ENCODE peak calls at places on chromosomes 3 and 15, in ten cellular contexts. W, C, H, V, X, E, S, A, D and U are unnamed samples.

GRCh38 chr3:112005091-112005672 is 6.5 kb downstream of the TAGLN3 start:
- DNase-seq in W (no peak), C (no peak), H (no peak), V (no peak), X (no peak), E (no peak), S (no peak), A (no peak), D (peak), U (peak)

GRCh38 chr15:51403072-51403878 is 61.8 kb downstream of the GLDN start:
- DNase-seq in W (peak), C (no peak), H (no peak), V (no peak), X (no peak), E (no peak), S (no peak), A (peak), D (peak), U (peak)

GRCh38 chr15:100115711-100116090 is 226.1 kb downstream of the ADAMTS17 start:
- DNase-seq in W (peak), C (no peak), H (no peak), V (peak), X (no peak), E (no peak), S (no peak), A (peak), D (peak), U (peak)

GRCh38 chr3:174951023-174951422 is 91.9 kb downstream of the NAALADL2 start:
- DNase-seq in W (peak), C (no peak), H (no peak), V (peak), X (no peak), E (no peak), S (no peak), A (peak), D (peak), U (peak)

GRCh38 chr15:55218068-55218467 is 21.3 kb upstream of the RSL24D1 start:
- DNase-seq in W (no peak), C (no peak), H (no peak), V (no peak), X (no peak), E (no peak), S (no peak), A (no peak), D (no peak), U (no peak)

GRCh38 chr3:30286007-30286669 is 320.3 kb upstream of the TGFBR2 start:
- DNase-seq in W (peak), C (peak), H (peak), V (peak), X (peak), E (peak), S (peak), A (peak), D (peak), U (peak)

GRCh38 chr15:64857421-64857820 is 15.7 kb downstream of the PLEKHO2 start:
- DNase-seq in W (peak), C (no peak), H (no peak), V (no peak), X (no peak), E (no peak), S (no peak), A (peak), D (peak), U (no peak)

GRCh38 chr3:178200316-178200715 is 335.9 kb upstream of the KCNMB2 start:
- DNase-seq in W (no peak), C (no peak), H (no peak), V (no peak), X (no peak), E (no peak), S (no peak), A (no peak), D (no peak), U (no peak)

GRCh38 chr15:69290346-69291164 is 8.2 kb upstream of the PAQR5 start:
- DNase-seq in W (peak), C (peak), H (peak), V (no peak), X (no peak), E (no peak), S (no peak), A (no peak), D (peak), U (no peak)

GRCh38 chr15:93151488-93151887 is 62.5 kb upstream of the RGMA start:
- DNase-seq in W (no peak), C (no peak), H (no peak), V (no peak), X (no peak), E (no peak), S (no peak), A (no peak), D (peak), U (peak)

GRCh38 chr15:100727291-100727851 is 125.0 kb downstream of the ASB7 start:
- DNase-seq in W (no peak), C (no peak), H (no peak), V (no peak), X (peak), E (no peak), S (no peak), A (no peak), D (peak), U (no peak)

GRCh38 chr3:42061711-42062408 is 29.3 kb upstream of the TRAK1 start:
- DNase-seq in W (peak), C (peak), H (peak), V (peak), X (peak), E (no peak), S (peak), A (peak), D (peak), U (peak)
- H3K4me3 ChIP-seq in W (no peak), C (no peak), H (no peak), V (no peak), X (peak), E (no peak), S (no peak), A (no peak), D (no peak), U (peak)

GRCh38 chr15:36498922-36499321 is 80.5 kb upstream of the CDIN1 start:
- DNase-seq in W (no peak), C (no peak), H (no peak), V (no peak), X (no peak), E (no peak), S (no peak), A (no peak), D (no peak), U (peak)
- H3K4me3 ChIP-seq in W (no peak), C (no peak), H (no peak), V (no peak), X (no peak), E (no peak), S (no peak), A (no peak), D (no peak), U (peak)

GRCh38 chr3:42996633-42997075 is 17.5 kb downstream of the GASK1A start:
- DNase-seq in W (no peak), C (no peak), H (no peak), V (no peak), X (peak), E (no peak), S (no peak), A (no peak), D (no peak), U (no peak)

GRCh38 chr3:42988097-42988496 is 9.0 kb downstream of the GASK1A start:
- DNase-seq in W (no peak), C (no peak), H (no peak), V (no peak), X (no peak), E (no peak), S (no peak), A (no peak), D (no peak), U (no peak)

GRCh38 chr3:42994595-42994994 is 15.5 kb downstream of the GASK1A start:
- DNase-seq in W (no peak), C (no peak), H (no peak), V (no peak), X (no peak), E (no peak), S (no peak), A (no peak), D (no peak), U (no peak)

GRCh38 chr3:42988566-42988965 is 9.5 kb downstream of the GASK1A start:
- DNase-seq in W (no peak), C (no peak), H (no peak), V (no peak), X (no peak), E (no peak), S (no peak), A (no peak), D (no peak), U (no peak)

GRCh38 chr3:42991369-42992315 is 12.5 kb downstream of the GASK1A start:
- DNase-seq in W (no peak), C (no peak), H (no peak), V (no peak), X (no peak), E (no peak), S (no peak), A (no peak), D (no peak), U (no peak)
- H3K4me3 ChIP-seq in W (no peak), C (no peak), H (no peak), V (no peak), X (no peak), E (no peak), S (no peak), A (no peak), D (no peak), U (no peak)

GRCh38 chr15:36469567-36469966 is 109.9 kb upstream of the CDIN1 start:
- DNase-seq in W (peak), C (no peak), H (no peak), V (no peak), X (no peak), E (no peak), S (no peak), A (peak), D (peak), U (no peak)
- H3K4me3 ChIP-seq in W (no peak), C (no peak), H (no peak), V (no peak), X (no peak), E (no peak), S (no peak), A (no peak), D (no peak), U (no peak)

GRCh38 chr3:25428003-25428861 is at the start of gene RARB:
- DNase-seq in W (peak), C (peak), H (peak), V (peak), X (peak), E (no peak), S (peak), A (peak), D (peak), U (no peak)

GRCh38 chr3:25429960-25430941 is 2.2 kb downstream of the RARB start:
- DNase-seq in W (peak), C (no peak), H (no peak), V (peak), X (no peak), E (no peak), S (no peak), A (no peak), D (peak), U (no peak)

GRCh38 chr3:25430942-25431570 is 3.0 kb downstream of the RARB start:
- DNase-seq in W (peak), C (no peak), H (no peak), V (no peak), X (no peak), E (no peak), S (no peak), A (no peak), D (no peak), U (no peak)

GRCh38 chr3:25428950-25429349 is 887 bp downstream of the RARB start:
- DNase-seq in W (no peak), C (no peak), H (no peak), V (no peak), X (no peak), E (no peak), S (no peak), A (no peak), D (no peak), U (no peak)

DNA sequence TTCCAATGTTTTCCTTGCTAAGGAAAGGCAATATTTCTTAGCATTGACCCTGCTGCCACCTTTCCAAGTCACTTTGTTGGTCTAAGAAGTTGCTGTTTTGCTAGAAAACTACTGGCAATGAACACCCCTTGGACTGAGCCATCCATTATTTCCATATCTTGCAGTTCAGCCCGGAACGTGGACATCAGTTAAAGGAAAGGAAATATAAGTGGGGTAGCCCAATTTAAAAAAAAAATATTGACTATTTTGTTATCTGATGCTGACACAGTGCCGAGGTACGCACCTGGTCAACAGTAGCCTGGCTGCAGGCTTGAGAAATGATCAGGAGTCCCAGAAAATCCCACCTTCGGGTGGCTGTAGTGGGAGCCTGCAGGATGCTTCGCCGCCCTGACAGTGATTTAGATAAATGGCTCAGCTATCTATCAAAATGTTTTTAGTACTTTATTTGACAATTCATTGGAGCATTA is 1.4 kb downstream of the RARB start:
- DNase-seq in W (peak), C (no peak), H (no peak), V (no peak), X (no peak), E (no peak), S (no peak), A (no peak), D (no peak), U (no peak)
- H3K4me3 ChIP-seq in W (peak), C (peak), H (peak), V (peak), X (peak), E (peak), S (peak), A (peak), D (no peak), U (no peak)

DNA sequence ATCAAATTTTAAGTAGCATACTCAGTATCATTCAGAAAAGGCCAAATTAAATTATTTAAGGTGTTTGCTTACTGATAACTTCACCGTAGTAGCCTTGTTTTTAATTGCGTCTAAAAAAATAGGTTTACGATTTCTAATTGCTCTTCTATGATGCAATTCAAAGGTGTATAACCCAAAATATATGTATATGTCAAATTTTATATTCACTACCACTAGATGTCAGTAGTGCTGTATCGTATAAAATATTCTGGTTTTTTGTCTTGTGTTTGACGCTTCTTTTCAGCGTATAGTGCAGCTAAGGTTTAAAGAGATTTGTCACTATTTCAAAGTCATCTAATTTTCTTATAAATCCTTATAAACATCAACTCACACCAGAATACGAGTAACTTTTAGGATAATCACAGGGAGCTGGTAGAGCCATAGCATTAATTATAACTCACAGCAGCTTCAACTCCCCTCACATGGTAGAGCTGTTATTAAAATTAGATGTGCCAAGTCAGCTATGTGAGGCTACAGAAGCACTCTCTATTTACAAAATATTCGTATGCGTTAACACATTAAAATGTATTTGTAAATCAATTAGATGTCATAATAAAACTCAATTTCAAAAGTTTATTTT is 3.5 kb downstream of the PFN2 start:
- DNase-seq in W (peak), C (no peak), H (no peak), V (peak), X (no peak), E (no peak), S (no peak), A (peak), D (peak), U (peak)
- H3K4me3 ChIP-seq in W (peak), C (no peak), H (no peak), V (peak), X (peak), E (no peak), S (no peak), A (peak), D (no peak), U (peak)

GRCh38 chr3:185961675-185962232 is 23.9 kb upstream of the TRA2B start:
- DNase-seq in W (no peak), C (no peak), H (no peak), V (no peak), X (no peak), E (no peak), S (no peak), A (no peak), D (no peak), U (no peak)

GRCh38 chr3:185959609-185960517 is 22.0 kb upstream of the TRA2B start:
- DNase-seq in W (peak), C (no peak), H (no peak), V (peak), X (no peak), E (no peak), S (peak), A (peak), D (peak), U (peak)

GRCh38 chr3:185958626-185959025 is 20.8 kb upstream of the TRA2B start:
- DNase-seq in W (no peak), C (no peak), H (no peak), V (no peak), X (no peak), E (no peak), S (no peak), A (no peak), D (peak), U (no peak)

GRCh38 chr3:185965496-185965895 is 27.7 kb upstream of the TRA2B start:
- DNase-seq in W (no peak), C (no peak), H (no peak), V (no peak), X (no peak), E (no peak), S (no peak), A (no peak), D (no peak), U (no peak)

GRCh38 chr3:185960518-185961288 is 22.9 kb upstream of the TRA2B start:
- DNase-seq in W (no peak), C (no peak), H (no peak), V (peak), X (no peak), E (no peak), S (no peak), A (no peak), D (no peak), U (no peak)
- H3K4me3 ChIP-seq in W (no peak), C (no peak), H (no peak), V (peak), X (no peak), E (peak), S (no peak), A (no peak), D (peak), U (peak)

DNA sequence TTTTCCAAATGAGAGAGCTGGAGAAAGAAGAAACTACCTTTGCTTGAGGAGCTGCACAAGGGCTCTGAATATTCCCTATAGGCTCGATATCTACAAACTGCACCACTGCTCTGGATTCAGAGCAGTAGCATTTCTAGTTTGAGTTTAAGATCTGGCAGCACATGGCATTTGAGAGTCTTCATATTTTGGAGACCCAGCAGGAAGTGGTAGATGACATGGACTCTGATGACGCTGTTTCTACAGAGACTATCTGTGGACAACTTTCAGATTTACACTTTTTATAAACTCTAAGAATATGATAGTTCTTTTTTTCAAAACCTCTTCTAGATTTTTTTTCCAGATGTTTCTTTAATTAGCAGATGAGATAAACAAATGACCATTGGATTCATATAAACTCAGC is 35.8 kb downstream of the ARMC8 start:
- DNase-seq in W (no peak), C (no peak), H (no peak), V (no peak), X (no peak), E (no peak), S (no peak), A (no peak), D (no peak), U (no peak)
- H3K4me3 ChIP-seq in W (no peak), C (no peak), H (no peak), V (no peak), X (no peak), E (no peak), S (no peak), A (no peak), D (no peak), U (no peak)